ENCODE peak calls at places on chromosomes 3 and 15, in ten cellular contexts. H, I, M, J, S, K, X, E, N and O are unnamed samples.

GRCh38 chr3:33394403-33395054 is 45.7 kb downstream of the UBP1 start:
- DNase-seq in H (no peak), I (no peak), M (no peak), J (no peak), S (no peak), K (no peak), X (no peak), E (no peak), N (peak), O (no peak)

GRCh38 chr15:79349526-79349925 is 38.6 kb downstream of the TMED3 start:
- DNase-seq in H (no peak), I (no peak), M (no peak), J (no peak), S (no peak), K (no peak), X (no peak), E (no peak), N (no peak), O (no peak)

GRCh38 chr15:74158855-74159650 is 14.5 kb upstream of the ISLR start:
- DNase-seq in H (no peak), I (no peak), M (no peak), J (no peak), S (no peak), K (no peak), X (no peak), E (no peak), N (no peak), O (no peak)

GRCh38 chr15:84734794-84735479 is 13.5 kb upstream of the ZNF592 start:
- DNase-seq in H (peak), I (peak), M (peak), J (no peak), S (no peak), K (peak), X (peak), E (peak), N (peak), O (peak)

GRCh38 chr3:138186216-138186615 is 885 bp upstream of the ARMC8 start:
- DNase-seq in H (no peak), I (no peak), M (no peak), J (no peak), S (no peak), K (no peak), X (peak), E (no peak), N (no peak), O (no peak)

GRCh38 chr3:153285194-153285641 is 123.2 kb downstream of the RAP2B start:
- DNase-seq in H (peak), I (no peak), M (no peak), J (no peak), S (no peak), K (no peak), X (peak), E (no peak), N (peak), O (no peak)

GRCh38 chr15:76190070-76190564 is 121.2 kb downstream of the ETFA start:
- DNase-seq in H (no peak), I (no peak), M (no peak), J (no peak), S (no peak), K (no peak), X (no peak), E (no peak), N (no peak), O (no peak)

GRCh38 chr15:35999211-35999610 is 453.2 kb upstream of the DPH6 start:
- DNase-seq in H (no peak), I (no peak), M (no peak), J (no peak), S (no peak), K (no peak), X (no peak), E (no peak), N (no peak), O (no peak)

GRCh38 chr3:101999177-101999778 is 150.0 kb downstream of the NFKBIZ start:
- DNase-seq in H (peak), I (no peak), M (no peak), J (no peak), S (no peak), K (no peak), X (no peak), E (no peak), N (no peak), O (no peak)

DNA sequence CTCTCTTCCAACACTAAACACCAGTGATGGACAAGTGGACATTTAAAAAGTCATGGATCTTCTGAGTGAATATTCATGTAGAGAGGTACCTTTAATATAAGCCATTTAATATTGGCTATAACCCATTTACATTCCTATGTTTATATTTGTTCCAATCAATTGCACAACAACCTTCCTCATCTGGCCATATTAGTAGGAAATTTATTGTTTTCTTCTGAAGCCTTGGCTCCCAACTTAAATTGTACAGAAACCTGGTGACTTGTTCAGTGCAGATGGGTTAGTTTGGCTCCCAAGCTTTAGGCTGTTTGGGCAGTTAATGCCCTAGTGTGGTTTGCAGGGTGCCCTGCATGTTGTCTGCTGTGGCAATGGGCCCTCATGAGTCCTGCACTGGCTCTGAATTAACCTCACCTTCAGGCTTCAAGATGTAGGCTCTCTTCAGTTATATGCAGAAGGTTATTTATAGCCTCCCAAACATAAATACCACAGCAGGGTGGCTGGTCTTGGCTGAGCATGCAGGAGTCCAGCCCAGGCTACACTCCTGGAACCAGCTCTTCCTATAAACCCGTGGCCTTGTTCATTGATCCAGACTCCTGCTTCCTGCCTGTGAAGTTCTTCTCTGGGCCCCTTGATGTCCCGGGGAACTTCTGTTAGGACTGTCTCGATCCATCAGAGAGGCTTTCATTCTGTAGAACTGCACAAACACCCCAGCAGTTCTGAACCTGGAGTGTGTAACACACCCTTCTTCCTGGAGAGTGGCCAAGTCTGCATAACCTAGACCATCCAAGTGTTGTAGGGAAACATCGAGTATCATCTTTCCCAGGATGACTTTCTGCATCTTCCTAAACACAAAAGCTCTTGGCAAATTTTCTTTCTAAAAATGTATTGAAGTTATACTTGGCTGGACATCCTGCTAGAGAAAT is 57.0 kb downstream of the DUT start:
- DNase-seq in H (no peak), I (no peak), M (peak), J (no peak), S (no peak), K (no peak), X (no peak), E (no peak), N (peak), O (no peak)
- TF ChIP-seq CTCF in H (no peak), I (no peak), M (no peak), J (no peak), S (no peak), K (no peak), X (no peak), E (no peak), N (no peak), O (no peak)

GRCh38 chr3:172314616-172315015 is 133.6 kb downstream of the GHSR start:
- DNase-seq in H (no peak), I (no peak), M (no peak), J (no peak), S (no peak), K (no peak), X (no peak), E (no peak), N (no peak), O (no peak)
- H3K27ac ChIP-seq in H (no peak), I (no peak), M (no peak), J (no peak), S (no peak), K (no peak), X (no peak), E (peak), N (no peak), O (no peak)

GRCh38 chr15:42490246-42490742 is 647 bp downstream of the ZNF106 start:
- DNase-seq in H (no peak), I (no peak), M (no peak), J (no peak), S (no peak), K (no peak), X (peak), E (no peak), N (peak), O (peak)

GRCh38 chr15:42493694-42494093 is 1.7 kb upstream of the SNAP23 start:
- DNase-seq in H (no peak), I (no peak), M (no peak), J (no peak), S (no peak), K (no peak), X (no peak), E (no peak), N (no peak), O (no peak)

GRCh38 chr15:42494998-42495360 is 455 bp upstream of the SNAP23 start:
- DNase-seq in H (peak), I (no peak), M (peak), J (no peak), S (no peak), K (peak), X (peak), E (peak), N (peak), O (peak)

GRCh38 chr15:42491540-42492225 is 742 bp upstream of the ZNF106 start:
- DNase-seq in H (peak), I (no peak), M (no peak), J (no peak), S (peak), K (no peak), X (peak), E (no peak), N (peak), O (no peak)

DNA sequence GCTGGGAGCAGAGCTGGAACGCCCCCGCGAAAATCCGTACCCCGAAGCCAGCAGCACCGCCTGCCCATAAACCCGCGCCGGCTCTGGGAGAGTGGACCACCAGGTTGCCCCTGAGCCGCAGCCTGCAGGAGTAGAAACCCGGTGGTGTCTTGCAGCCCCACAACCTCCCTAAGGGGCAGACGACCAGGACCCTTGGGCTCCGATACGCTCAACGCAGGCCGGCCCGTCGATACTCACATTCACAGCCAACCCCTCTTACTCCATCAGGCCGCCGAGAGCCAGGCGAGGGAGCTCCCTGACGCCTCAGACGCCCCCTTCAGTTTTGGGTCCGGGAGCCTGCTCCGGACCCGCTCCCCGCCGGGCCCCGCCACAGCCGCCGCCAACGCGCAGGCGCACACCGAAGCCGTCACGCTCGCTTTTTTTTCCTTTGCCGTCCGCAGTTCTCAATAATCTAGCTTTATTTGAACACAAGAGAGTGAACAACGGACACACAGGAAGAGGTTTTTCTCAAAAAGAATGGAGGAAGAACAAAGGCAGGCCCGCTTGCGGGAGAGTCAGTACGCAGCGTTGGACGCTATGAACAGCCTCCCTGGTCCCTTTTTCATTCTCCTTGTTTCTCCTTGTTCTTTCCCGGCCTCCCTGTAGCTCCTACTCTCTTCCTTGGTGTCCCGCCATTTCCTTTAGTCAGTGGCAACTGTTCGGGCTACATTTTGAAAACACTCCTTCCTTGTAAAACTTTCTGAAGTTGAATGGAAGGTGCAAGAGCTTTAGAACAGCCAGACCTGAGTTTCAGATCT is at the start of gene ZNF106:
- DNase-seq in H (peak), I (peak), M (peak), J (peak), S (peak), K (peak), X (peak), E (peak), N (peak), O (peak)
- TF ChIP-seq CTCF in H (peak), I (no peak), M (no peak), J (no peak), S (peak), K (no peak), X (no peak), E (no peak), N (peak), O (no peak)

GRCh38 chr15:65286069-65286703 is 497 bp downstream of the PARP16 start:
- DNase-seq in H (no peak), I (no peak), M (peak), J (no peak), S (no peak), K (no peak), X (peak), E (peak), N (no peak), O (peak)
- H3K27ac ChIP-seq in H (peak), I (peak), M (peak), J (peak), S (no peak), K (peak), X (peak), E (peak), N (peak), O (peak)

GRCh38 chr3:129608087-129608935 is 1.8 kb upstream of the PLXND1 start:
- DNase-seq in H (peak), I (no peak), M (no peak), J (no peak), S (no peak), K (no peak), X (no peak), E (no peak), N (peak), O (peak)

GRCh38 chr3:129607391-129608068 is 1.1 kb upstream of the PLXND1 start:
- DNase-seq in H (no peak), I (no peak), M (no peak), J (no peak), S (no peak), K (no peak), X (no peak), E (no peak), N (no peak), O (no peak)

GRCh38 chr3:129604942-129605592 is 1.4 kb downstream of the PLXND1 start:
- DNase-seq in H (no peak), I (no peak), M (no peak), J (no peak), S (no peak), K (no peak), X (no peak), E (no peak), N (no peak), O (no peak)

GRCh38 chr3:129605593-129606521 is 619 bp downstream of the PLXND1 start:
- DNase-seq in H (no peak), I (peak), M (peak), J (no peak), S (no peak), K (peak), X (peak), E (no peak), N (peak), O (peak)

DNA sequence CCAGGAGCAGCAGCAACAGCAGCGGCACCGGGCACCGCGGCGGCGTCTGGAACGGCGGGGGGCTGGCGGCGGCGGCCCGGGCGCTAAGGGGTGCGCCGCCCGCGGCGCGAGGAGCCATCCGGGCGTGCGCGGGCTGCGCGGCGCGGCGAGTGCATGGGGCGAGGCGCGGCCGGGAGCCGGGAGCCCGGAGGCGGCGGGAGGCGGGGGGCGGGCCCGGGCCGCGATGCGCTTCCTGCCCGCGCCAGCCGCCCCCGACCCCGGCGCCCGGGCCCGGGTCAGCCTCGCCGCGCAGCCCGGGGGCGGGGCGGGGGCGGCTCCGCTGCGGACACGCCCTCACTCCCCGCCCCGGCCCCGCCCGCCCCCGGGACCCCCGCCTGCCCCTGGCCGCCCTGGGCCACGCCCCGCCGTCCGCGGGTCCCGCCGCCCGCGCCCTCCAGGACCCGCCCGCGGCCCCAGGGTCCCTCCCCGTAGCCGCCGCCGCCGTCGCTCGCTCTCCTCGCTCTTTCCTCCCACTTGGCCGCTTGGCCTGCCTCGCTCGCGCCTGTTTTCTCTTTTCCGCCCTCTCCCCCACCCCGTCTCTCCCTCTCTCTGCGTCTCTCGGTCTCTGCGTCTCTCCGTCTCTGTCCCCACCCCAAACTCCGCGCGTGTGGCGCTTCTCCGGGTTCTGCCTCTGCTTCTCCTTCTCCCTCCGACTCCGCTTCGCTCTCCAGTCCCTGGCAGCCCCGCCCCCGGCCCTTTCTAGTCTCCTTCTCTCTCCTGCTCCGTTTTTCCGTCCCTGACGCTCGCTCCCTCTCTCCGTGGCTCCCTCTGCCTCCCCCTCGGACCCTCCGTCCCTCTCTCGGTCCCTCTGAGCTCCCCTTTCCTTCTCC is at the start of gene PLXND1:
- DNase-seq in H (peak), I (peak), M (peak), J (no peak), S (no peak), K (no peak), X (no peak), E (peak), N (peak), O (peak)
- TF ChIP-seq CTCF in H (no peak), I (no peak), M (no peak), J (no peak), S (no peak), K (no peak), X (no peak), E (no peak), N (no peak), O (no peak)

GRCh38 chr15:40743921-40744809 is 10.9 kb downstream of the RMDN3 start:
- DNase-seq in H (peak), I (peak), M (no peak), J (no peak), S (no peak), K (peak), X (peak), E (no peak), N (peak), O (no peak)
- H3K27ac ChIP-seq in H (peak), I (no peak), M (no peak), J (no peak), S (peak), K (peak), X (no peak), E (no peak), N (no peak), O (no peak)

GRCh38 chr3:49339947-49340800 is at the start of gene USP4:
- DNase-seq in H (peak), I (peak), M (peak), J (peak), S (peak), K (peak), X (peak), E (peak), N (peak), O (peak)
- TF ChIP-seq CTCF in H (peak), I (peak), M (peak), J (no peak), S (peak), K (peak), X (peak), E (peak), N (peak), O (peak)

GRCh38 chr15:66852064-66852905 is 150.2 kb downstream of the SMAD6 start:
- DNase-seq in H (no peak), I (no peak), M (no peak), J (no peak), S (no peak), K (no peak), X (no peak), E (no peak), N (no peak), O (peak)
- H3K27ac ChIP-seq in H (no peak), I (no peak), M (no peak), J (peak), S (no peak), K (no peak), X (no peak), E (no peak), N (peak), O (no peak)

DNA sequence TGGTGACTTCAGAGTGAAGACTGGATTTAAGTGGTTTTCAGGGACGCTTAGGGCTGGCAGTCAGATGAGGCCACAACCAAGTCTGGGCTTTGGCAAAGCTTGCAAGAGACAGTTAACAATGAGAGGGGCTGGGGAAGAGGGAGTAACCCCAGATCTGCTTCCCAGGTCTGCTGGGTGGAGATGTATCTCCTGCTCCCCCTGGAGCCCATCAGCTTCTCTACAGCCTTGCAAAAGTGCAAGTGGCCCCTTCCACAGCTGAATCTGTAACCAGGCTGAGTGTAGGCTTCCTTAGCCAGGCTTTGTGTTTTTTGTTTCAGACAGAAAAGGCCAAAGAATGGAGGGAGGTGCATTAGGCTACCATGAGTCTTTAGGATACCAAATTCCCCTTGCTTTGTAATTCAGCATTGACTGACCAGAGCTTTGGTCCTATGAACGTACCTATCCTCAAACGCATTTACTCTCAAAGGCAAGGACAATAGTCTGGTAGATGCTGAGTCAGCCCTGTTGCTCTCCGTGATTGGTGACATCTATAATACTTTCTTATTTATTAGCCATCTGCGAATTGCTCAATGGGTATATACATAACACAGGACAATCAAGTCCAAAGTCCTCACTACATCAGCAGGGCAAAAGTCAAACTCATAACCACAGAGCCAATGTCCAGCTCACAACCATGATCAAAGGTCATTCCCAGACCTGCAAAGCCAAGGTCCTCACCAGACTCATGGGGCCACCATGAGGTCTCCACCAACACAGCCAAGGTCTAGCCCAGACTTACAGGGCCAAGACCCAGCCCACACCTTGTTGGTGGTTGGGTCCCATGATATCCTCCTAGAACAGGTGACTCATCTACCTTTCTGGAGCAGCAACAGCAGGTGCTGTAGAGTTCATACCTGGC is 17.1 kb downstream of the CCDC13 start:
- DNase-seq in H (peak), I (no peak), M (no peak), J (no peak), S (no peak), K (no peak), X (peak), E (peak), N (peak), O (peak)
- TF ChIP-seq CTCF in H (peak), I (no peak), M (peak), J (no peak), S (peak), K (peak), X (peak), E (no peak), N (peak), O (peak)